ENCODE peak calls at places on chromosomes 3 and 15, in four cellular contexts. U is esophagus muscularis mucosa, D is GM13976, Q is fibroblast of the aortic adventitia. W is an unnamed sample.

GRCh38 chr3:196524527-196524926 is 9.4 kb upstream of the SMCO1 start:
- DNase-seq in U (no peak), Q (no peak), D (no peak), W (no peak)

GRCh38 chr3:103924544-103924943 is 1442.2 kb upstream of the ALCAM start:
- DNase-seq in Q (no peak), U (no peak), D (no peak), W (no peak)

GRCh38 chr3:124666067-124666466 is 64.2 kb upstream of the UMPS start:
- DNase-seq in U (no peak), D (no peak), Q (no peak), W (no peak)

GRCh38 chr15:53126144-53126543 is 336.0 kb upstream of the ONECUT1 start:
- DNase-seq in U (peak), D (no peak), Q (no peak), W (no peak)

GRCh38 chr3:63972196-63972595 is 51.1 kb downstream of the PSMD6 start:
- DNase-seq in D (no peak), U (no peak), Q (peak), W (no peak)

GRCh38 chr15:90910441-90911301 is 7.6 kb downstream of the MAN2A2 start:
- DNase-seq in Q (no peak), U (no peak), D (no peak), W (no peak)

GRCh38 chr3:112779558-112780480 is 66.8 kb downstream of the CD200R1L start:
- DNase-seq in U (no peak), D (no peak), Q (peak), W (no peak)

GRCh38 chr3:111200027-111200426 is 128.4 kb downstream of the NECTIN3 start:
- DNase-seq in D (no peak), Q (no peak), U (no peak), W (no peak)

GRCh38 chr15:74833376-74834107 is 7.1 kb downstream of the CPLX3 start:
- DNase-seq in U (no peak), D (no peak), Q (no peak), W (no peak)

GRCh38 chr3:158330820-158331219 is 220.9 kb downstream of the RSRC1 start:
- DNase-seq in D (no peak), Q (peak), U (no peak), W (peak)

GRCh38 chr3:73490453-73491311 is 134.1 kb downstream of the PDZRN3 start:
- DNase-seq in U (peak), Q (peak), D (no peak), W (no peak)

GRCh38 chr15:36831125-36831914 is 251.9 kb downstream of the CDIN1 start:
- DNase-seq in D (peak), Q (peak), U (no peak), W (peak)

GRCh38 chr3:66237551-66237950 is 16.8 kb downstream of the SLC25A26 start:
- DNase-seq in U (no peak), Q (no peak), D (no peak), W (no peak)

GRCh38 chr3:12982619-12983101 is 90.6 kb downstream of the IQSEC1 start:
- DNase-seq in Q (no peak), D (peak), U (no peak), W (no peak)

GRCh38 chr3:12986031-12986430 is 87.2 kb downstream of the IQSEC1 start:
- DNase-seq in D (no peak), U (no peak), Q (no peak), W (no peak)

GRCh38 chr3:12985148-12985547 is 88.1 kb downstream of the IQSEC1 start:
- DNase-seq in D (no peak), U (no peak), Q (no peak), W (no peak)

GRCh38 chr3:12983326-12983725 is 89.9 kb downstream of the IQSEC1 start:
- DNase-seq in D (no peak), U (no peak), Q (no peak), W (no peak)

GRCh38 chr3:12984023-12984823 is 89.0 kb downstream of the IQSEC1 start:
- DNase-seq in Q (peak), D (peak), U (peak), W (peak)
- TF ChIP-seq CTCF in Q (peak), D (peak), U (peak), W (peak)

GRCh38 chr3:55688154-55688553 is 201.0 kb upstream of the WNT5A start:
- DNase-seq in D (no peak), Q (no peak), U (no peak), W (no peak)

GRCh38 chr3:55690161-55690560 is 203.1 kb upstream of the WNT5A start:
- DNase-seq in Q (no peak), D (no peak), U (no peak), W (no peak)

GRCh38 chr3:55683666-55684270 is 196.7 kb upstream of the WNT5A start:
- DNase-seq in U (no peak), D (no peak), Q (no peak), W (no peak)

GRCh38 chr3:55687526-55687925 is 200.4 kb upstream of the WNT5A start:
- DNase-seq in Q (no peak), D (no peak), U (no peak), W (no peak)

DNA sequence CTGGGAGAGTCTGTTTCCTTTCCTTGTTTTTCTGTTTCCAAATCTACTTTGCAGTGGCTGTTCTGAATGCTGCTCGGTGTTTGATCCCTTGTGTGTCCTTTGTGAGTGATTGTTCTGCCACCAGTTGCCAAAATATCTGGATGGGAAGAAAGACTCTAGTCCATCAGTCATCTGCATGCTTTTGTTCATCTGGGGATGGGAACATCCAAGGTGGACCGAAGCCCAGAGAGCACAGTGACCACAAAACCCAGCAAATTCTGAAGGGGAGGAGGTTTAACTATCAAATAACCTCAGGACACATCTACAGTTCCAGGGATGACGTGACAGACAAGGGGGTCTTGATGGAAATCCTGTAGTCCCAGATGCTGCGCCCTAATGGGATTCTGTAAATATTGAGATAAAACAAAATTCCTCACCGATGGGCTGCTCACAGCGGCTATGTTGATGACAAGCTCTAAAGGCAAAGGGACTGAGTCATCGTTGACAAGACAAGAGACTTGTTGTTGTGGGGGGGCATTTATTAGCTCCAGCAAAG is 199.7 kb upstream of the WNT5A start:
- DNase-seq in U (no peak), Q (no peak), D (no peak), W (no peak)
- TF ChIP-seq CTCF in U (no peak), Q (no peak), D (no peak), W (no peak)

GRCh38 chr3:182621435-182622240 is 171.7 kb upstream of the ATP11B start:
- DNase-seq in Q (no peak), U (no peak), D (no peak), W (peak)
- TF ChIP-seq CTCF in Q (peak), U (no peak), D (no peak), W (peak)

GRCh38 chr15:68658641-68659358 is 80.0 kb downstream of the CORO2B start:
- DNase-seq in Q (no peak), U (no peak), D (no peak), W (no peak)
- TF ChIP-seq CTCF in Q (no peak), U (no peak), D (no peak), W (no peak)

GRCh38 chr3:24060055-24060454 is 115.0 kb downstream of the NR1D2 start:
- DNase-seq in Q (peak), D (no peak), U (no peak), W (no peak)

GRCh38 chr3:24058940-24059705 is 114.0 kb downstream of the NR1D2 start:
- DNase-seq in Q (no peak), D (no peak), U (no peak), W (no peak)
- TF ChIP-seq CTCF in Q (no peak), D (no peak), U (no peak), W (no peak)

GRCh38 chr3:44476181-44476599 is 1.3 kb downstream of the ZNF445 start:
- DNase-seq in U (no peak), D (no peak), Q (peak), W (no peak)
- TF ChIP-seq CTCF in U (no peak), D (no peak), Q (peak), W (no peak)

GRCh38 chr15:78315686-78316085 is 16.3 kb upstream of the SKIC8 start:
- DNase-seq in Q (no peak), U (no peak), D (peak), W (peak)
- TF ChIP-seq CTCF in Q (peak), U (no peak), D (no peak), W (peak)

GRCh38 chr15:68385671-68386586 is 46.0 kb downstream of the ITGA11 start:
- DNase-seq in Q (no peak), U (peak), D (no peak), W (no peak)

GRCh38 chr15:68385240-68385561 is 46.8 kb downstream of the ITGA11 start:
- DNase-seq in Q (no peak), U (no peak), D (no peak), W (no peak)

GRCh38 chr15:68382286-68383007 is 49.5 kb downstream of the ITGA11 start:
- DNase-seq in U (peak), D (no peak), Q (peak), W (no peak)

GRCh38 chr15:68384451-68385239 is 47.3 kb downstream of the ITGA11 start:
- DNase-seq in D (no peak), U (peak), Q (peak), W (no peak)

DNA sequence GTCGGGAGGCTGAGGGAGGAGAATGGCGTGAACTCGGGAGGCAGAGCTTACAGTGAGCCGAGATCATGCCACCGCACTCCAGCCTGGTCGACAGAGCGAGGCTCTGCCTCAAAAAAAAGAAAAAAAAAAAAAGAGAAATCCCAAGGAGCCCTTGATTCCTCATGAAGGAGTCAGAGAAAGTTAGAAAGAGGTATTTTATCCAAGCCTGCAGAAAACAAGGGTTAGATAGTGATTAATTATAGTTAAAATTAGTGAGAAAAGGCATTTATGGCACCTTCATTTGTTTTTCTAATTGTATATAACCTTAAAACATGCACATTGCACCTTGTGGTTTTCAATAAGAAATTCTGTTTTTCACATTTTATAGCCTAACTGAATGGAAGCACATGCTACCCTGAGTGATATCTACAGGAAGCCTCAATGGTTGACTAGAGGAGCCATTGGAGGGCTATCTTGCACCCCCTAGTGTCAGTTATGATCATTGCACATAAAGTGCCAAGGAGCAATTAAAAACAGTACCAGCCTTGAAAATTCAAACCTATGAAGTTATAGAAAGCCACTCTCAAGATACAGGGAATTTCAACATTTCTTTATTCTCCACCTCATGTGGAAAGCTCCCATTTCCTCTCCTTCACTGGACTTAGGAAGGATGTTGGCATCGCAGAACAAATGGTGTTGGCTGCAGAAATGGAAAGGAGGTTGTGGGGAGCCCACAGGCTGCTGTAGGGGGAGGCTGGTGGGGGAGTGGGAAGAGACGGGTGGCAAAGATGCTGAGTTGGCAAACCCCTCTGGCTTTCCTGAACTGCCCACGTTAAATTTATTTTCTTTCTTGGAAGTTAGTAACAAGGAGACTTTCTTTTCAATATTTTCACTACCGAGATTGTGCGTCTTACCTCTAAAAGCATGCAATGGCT is 48.5 kb downstream of the ITGA11 start:
- DNase-seq in D (peak), U (peak), Q (peak), W (peak)
- TF ChIP-seq CTCF in D (peak), U (peak), Q (peak), W (peak)

DNA sequence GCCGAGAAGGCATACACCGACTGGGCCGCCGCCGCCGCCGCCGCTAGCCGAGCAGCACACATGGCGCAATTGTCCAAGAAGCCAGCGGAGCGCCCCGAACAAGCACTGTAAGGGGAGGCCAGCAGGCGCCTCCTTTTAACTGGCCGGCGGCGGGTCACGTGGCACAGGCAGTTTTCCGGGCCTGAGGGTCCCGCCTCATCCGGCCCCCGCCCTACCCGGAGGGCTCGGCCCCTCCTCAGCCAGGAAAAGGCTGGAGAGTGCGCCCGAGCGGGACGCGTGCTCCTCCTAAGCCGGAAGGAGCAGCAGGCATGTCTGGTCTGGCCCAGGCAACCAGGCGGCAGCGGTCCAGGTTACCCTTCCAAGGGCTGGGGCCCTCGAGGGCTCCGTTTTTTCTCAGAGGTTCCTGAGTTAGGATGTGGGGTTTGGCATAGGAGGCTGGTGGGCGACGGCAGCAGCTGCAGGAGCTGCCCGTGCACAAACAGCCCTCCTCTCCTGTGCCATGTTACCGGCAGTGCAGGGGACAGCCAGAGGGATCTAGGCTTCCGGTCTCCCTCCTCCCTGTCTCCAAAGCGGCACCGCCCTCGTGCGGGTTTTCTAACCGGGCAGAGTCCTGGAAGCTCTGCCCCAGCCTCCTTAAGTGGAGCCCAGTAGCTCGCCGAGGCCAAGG is at the start of gene GPX1:
- DNase-seq in Q (peak), D (peak), U (peak), W (peak)
- TF ChIP-seq CTCF in Q (no peak), D (no peak), U (no peak), W (no peak)